ENCODE peak calls at places on chromosomes 5 and 9, in four cellular contexts. Z is endothelial cell; S is HepG2; P is stimulated activated CD8-positive, alpha-beta memory T cell treated with anti-CD3 and anti-CD28 coated beads, Interleukin-4, amount 100 ng/mL, for 48 hours. A is an unnamed sample.

GRCh38 chr9:117120061-117120460 is 294.8 kb downstream of the ASTN2 start:
- DNase-seq in Z (no peak), P (no peak), S (no peak), A (no peak)

GRCh38 chr5:71937906-71938698 is 169.2 kb upstream of the MAP1B start:
- DNase-seq in P (no peak), S (no peak), Z (no peak), A (no peak)

GRCh38 chr5:132825824-132826391 is 4.5 kb downstream of the SHROOM1 start:
- DNase-seq in S (no peak), P (no peak), Z (no peak), A (no peak)

GRCh38 chr5:54718647-54719046 is 201.1 kb downstream of the SNX18 start:
- DNase-seq in P (no peak), S (no peak), Z (no peak), A (no peak)

GRCh38 chr5:112121268-112121667 is 297.8 kb downstream of the EPB41L4A start:
- DNase-seq in S (no peak), P (no peak), Z (no peak), A (no peak)

GRCh38 chr5:102975457-102976182 is 144.3 kb downstream of the GIN1 start:
- DNase-seq in P (no peak), Z (no peak), S (no peak), A (no peak)

GRCh38 chr5:77832166-77832770 is 56.1 kb upstream of the TBCA start:
- DNase-seq in P (no peak), S (no peak), Z (no peak), A (no peak)

GRCh38 chr9:29945012-29945411 is 2371.7 kb upstream of the C9orf72 start:
- DNase-seq in Z (no peak), P (no peak), S (no peak), A (no peak)

GRCh38 chr9:112091805-112092204 is 83.3 kb downstream of the SUSD1 start:
- DNase-seq in Z (no peak), P (no peak), S (no peak), A (no peak)

GRCh38 chr5:115840825-115841224 is 540 bp downstream of the ATG12 start:
- DNase-seq in S (no peak), Z (no peak), P (no peak), A (no peak)

GRCh38 chr5:143796753-143797152 is 15.2 kb upstream of the HMHB1 start:
- DNase-seq in Z (no peak), P (no peak), S (no peak), A (no peak)

GRCh38 chr5:55680353-55680752 is 31.8 kb downstream of the SLC38A9 start:
- DNase-seq in P (no peak), S (no peak), Z (no peak), A (no peak)

GRCh38 chr5:67887648-67888047 is 327.9 kb upstream of the PIK3R1 start:
- DNase-seq in S (no peak), P (no peak), Z (no peak), A (no peak)

GRCh38 chr9:93297659-93298497 is 113.9 kb downstream of the WNK2 start:
- DNase-seq in P (no peak), Z (no peak), S (no peak), A (no peak)

GRCh38 chr9:104961238-104961637 is 33.3 kb upstream of the ABCA1 start:
- DNase-seq in Z (peak), P (peak), S (peak), A (peak)

GRCh38 chr5:132456553-132457361 is 33.8 kb downstream of the IRF1 start:
- DNase-seq in S (no peak), P (peak), Z (no peak), A (no peak)

GRCh38 chr5:133456933-133457402 is 155.4 kb downstream of the FSTL4 start:
- DNase-seq in Z (no peak), S (peak), P (no peak), A (peak)

GRCh38 chr5:131765261-131765660 is 31.6 kb downstream of the FNIP1 start:
- DNase-seq in P (no peak), Z (no peak), S (no peak), A (no peak)

GRCh38 chr9:116361558-116361957 is 208.0 kb downstream of the PAPPA start:
- DNase-seq in P (no peak), Z (no peak), S (no peak), A (no peak)

GRCh38 chr9:82302968-82303655 is 314.5 kb downstream of the SPATA31D1 start:
- DNase-seq in Z (no peak), S (no peak), P (no peak), A (no peak)

GRCh38 chr9:135130266-135130976 is 43.0 kb downstream of the OLFM1 start:
- DNase-seq in Z (no peak), S (no peak), P (peak), A (no peak)

GRCh38 chr5:13328316-13328715 is 616.2 kb downstream of the DNAH5 start:
- DNase-seq in S (no peak), Z (no peak), P (no peak), A (no peak)

GRCh38 chr9:68685770-68686169 is 19.3 kb upstream of the PIP5K1B start:
- DNase-seq in P (peak), S (peak), Z (peak), A (no peak)

GRCh38 chr9:127928232-127929043 is 2.1 kb downstream of the PIP5KL1 start:
- DNase-seq in P (no peak), Z (no peak), S (no peak), A (no peak)

GRCh38 chr5:72503888-72504491 is 3.2 kb downstream of the ZNF366 start:
- DNase-seq in S (no peak), P (no peak), Z (no peak), A (no peak)

GRCh38 chr5:71884926-71885325 is 165.9 kb downstream of the CARTPT start:
- DNase-seq in Z (no peak), P (no peak), S (no peak), A (no peak)

GRCh38 chr5:10595305-10595677 is 31.4 kb downstream of the ANKRD33B start:
- DNase-seq in P (no peak), Z (no peak), S (no peak), A (no peak)

GRCh38 chr9:127783644-127784043 is 2.2 kb upstream of the CDK9 start:
- DNase-seq in P (no peak), Z (no peak), S (no peak), A (no peak)